ENCODE peak calls at places on chromosomes 2 and 18, in five cellular contexts. One of them, this sample, is unnamed.

GRCh38 chr2:136823291-136823690 is 57.9 kb downstream of the THSD7B start:
- DNase-seq in GM12878: no peak
- DNase-seq in HepG2: no peak
- DNase-seq in K562: no peak
- DNase-seq in HL-60: no peak
- DNase-seq in this sample: no peak

GRCh38 chr2:86254576-86255538 is 55.6 kb downstream of the MRPL35 start:
- DNase-seq in HL-60: no peak
- DNase-seq in K562: no peak
- DNase-seq in GM12878: no peak
- DNase-seq in HepG2: no peak
- DNase-seq in this sample: no peak

GRCh38 chr2:145339646-145340045 is 819.7 kb upstream of the ZEB2 start:
- DNase-seq in K562: no peak
- DNase-seq in GM12878: no peak
- DNase-seq in HepG2: no peak
- DNase-seq in HL-60: no peak
- DNase-seq in this sample: no peak

GRCh38 chr2:204315236-204315662 is 230.0 kb upstream of the PARD3B start:
- DNase-seq in HL-60: no peak
- DNase-seq in HepG2: no peak
- DNase-seq in GM12878: no peak
- DNase-seq in K562: no peak
- DNase-seq in this sample: no peak

GRCh38 chr18:1954583-1955312 is 616.6 kb downstream of the METTL4 start:
- DNase-seq in HL-60: no peak
- DNase-seq in HepG2: no peak
- DNase-seq in GM12878: no peak
- DNase-seq in K562: no peak
- DNase-seq in this sample: no peak

GRCh38 chr2:95552911-95553310 is 38.9 kb upstream of the TRIM43 start:
- DNase-seq in GM12878: no peak
- DNase-seq in HL-60: no peak
- DNase-seq in K562: peak; percentile 27
- DNase-seq in HepG2: no peak
- DNase-seq in this sample: no peak

GRCh38 chr2:117980783-117981676 is 32.8 kb downstream of the CCDC93 start:
- DNase-seq in HepG2: no peak
- DNase-seq in K562: no peak
- DNase-seq in HL-60: no peak
- DNase-seq in GM12878: no peak
- DNase-seq in this sample: no peak

GRCh38 chr2:215614296-215614695 is 178.4 kb upstream of the FN1 start:
- DNase-seq in GM12878: no peak
- DNase-seq in K562: no peak
- DNase-seq in HL-60: no peak
- DNase-seq in HepG2: no peak
- DNase-seq in this sample: no peak

GRCh38 chr2:207252979-207253640 is 87.4 kb upstream of the KLF7 start:
- DNase-seq in K562: no peak
- DNase-seq in HL-60: no peak
- DNase-seq in GM12878: no peak
- DNase-seq in HepG2: no peak
- DNase-seq in this sample: peak; percentile 56

GRCh38 chr2:77521482-77521881 is 694 bp downstream of the LRRTM4 start:
- DNase-seq in K562: no peak
- DNase-seq in GM12878: no peak
- DNase-seq in HepG2: no peak
- DNase-seq in HL-60: no peak
- DNase-seq in this sample: no peak

GRCh38 chr2:163670929-163671328 is 64.9 kb downstream of the FIGN start:
- DNase-seq in K562: no peak
- DNase-seq in GM12878: no peak
- DNase-seq in HL-60: no peak
- DNase-seq in HepG2: no peak
- DNase-seq in this sample: no peak

GRCh38 chr18:33901894-33902512 is 322.7 kb downstream of the NOL4 start:
- DNase-seq in HL-60: no peak
- DNase-seq in GM12878: no peak
- DNase-seq in K562: no peak
- DNase-seq in HepG2: no peak
- DNase-seq in this sample: no peak

GRCh38 chr2:71277536-71278103 is 50.7 kb upstream of the PAIP2B start:
- DNase-seq in K562: no peak
- DNase-seq in GM12878: no peak
- DNase-seq in HepG2: peak; percentile 31
- DNase-seq in HL-60: peak; percentile 59
- DNase-seq in this sample: peak; percentile 79

GRCh38 chr18:10321576-10321975 is 132.9 kb upstream of the APCDD1 start:
- DNase-seq in K562: no peak
- DNase-seq in HL-60: no peak
- DNase-seq in GM12878: no peak
- DNase-seq in HepG2: no peak
- DNase-seq in this sample: no peak

GRCh38 chr18:10320201-10320600 is 134.2 kb upstream of the APCDD1 start:
- DNase-seq in HL-60: no peak
- DNase-seq in K562: no peak
- DNase-seq in HepG2: no peak
- DNase-seq in GM12878: no peak
- DNase-seq in this sample: no peak

GRCh38 chr18:10321987-10322386 is 132.4 kb upstream of the APCDD1 start:
- DNase-seq in HL-60: no peak
- DNase-seq in HepG2: no peak
- DNase-seq in GM12878: no peak
- DNase-seq in K562: no peak
- DNase-seq in this sample: no peak

GRCh38 chr18:10322408-10322807 is 132.0 kb upstream of the APCDD1 start:
- DNase-seq in HepG2: no peak
- DNase-seq in HL-60: no peak
- DNase-seq in GM12878: no peak
- DNase-seq in K562: no peak
- DNase-seq in this sample: no peak

GRCh38 chr18:10320848-10321247 is 133.6 kb upstream of the APCDD1 start:
- DNase-seq in K562: no peak
- DNase-seq in HepG2: no peak
- DNase-seq in HL-60: no peak
- DNase-seq in GM12878: no peak
- DNase-seq in this sample: no peak
- TF ChIP-seq GABPA in K562: no peak
- TF ChIP-seq GABPA in HepG2: no peak
- TF ChIP-seq GABPA in HL-60: no peak
- TF ChIP-seq GABPA in GM12878: no peak
- TF ChIP-seq GABPA in this sample: no peak

DNA sequence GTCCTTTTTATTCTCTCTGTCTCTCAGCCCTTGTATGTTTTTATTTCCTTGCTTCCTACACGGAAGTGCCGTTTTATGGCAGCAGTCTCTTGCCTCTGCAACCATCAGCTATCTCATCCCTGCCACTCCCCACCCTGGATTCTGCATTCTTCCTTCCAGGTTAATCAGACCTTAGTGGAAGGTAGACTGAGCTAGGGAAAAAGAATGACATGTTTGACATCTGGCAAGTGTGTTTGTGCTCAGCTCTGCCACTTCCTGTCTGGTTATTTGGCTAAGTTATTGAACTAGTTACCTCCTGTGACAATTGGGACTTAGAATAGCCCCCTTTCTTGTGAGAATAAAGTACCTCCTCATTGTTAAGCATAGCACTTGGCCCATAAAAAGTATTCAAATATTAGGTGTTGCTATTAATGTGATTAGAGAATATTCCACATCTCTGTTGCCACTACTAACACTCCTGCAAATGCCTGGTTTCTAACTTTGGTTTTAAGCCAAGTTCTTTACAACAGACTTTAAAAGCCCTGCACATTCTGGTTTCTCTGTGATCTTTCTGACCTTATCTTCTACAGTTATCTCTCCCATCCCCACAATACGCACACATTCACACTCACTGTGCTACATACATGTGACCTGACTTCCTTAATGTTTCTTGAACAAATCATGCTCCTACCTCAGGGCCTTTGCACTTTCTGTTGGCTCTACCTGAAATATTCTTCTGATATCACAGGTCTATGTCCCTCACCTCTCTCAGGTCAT is 10.8 kb upstream of the MAPRE2 start:
- DNase-seq in GM12878: no peak
- DNase-seq in HL-60: no peak
- DNase-seq in HepG2: no peak
- DNase-seq in K562: no peak
- DNase-seq in this sample: no peak
- TF ChIP-seq REST in GM12878: no peak
- TF ChIP-seq REST in HL-60: no peak
- TF ChIP-seq REST in HepG2: no peak
- TF ChIP-seq REST in K562: no peak
- TF ChIP-seq REST in this sample: no peak

GRCh38 chr2:186853871-186854435 is 5.0 kb upstream of the ZSWIM2 start:
- DNase-seq in K562: no peak
- DNase-seq in HepG2: no peak
- DNase-seq in HL-60: no peak
- DNase-seq in GM12878: no peak
- DNase-seq in this sample: no peak
- TF ChIP-seq GABPA in K562: no peak
- TF ChIP-seq GABPA in HepG2: no peak
- TF ChIP-seq GABPA in HL-60: no peak
- TF ChIP-seq GABPA in GM12878: no peak
- TF ChIP-seq GABPA in this sample: no peak

GRCh38 chr2:150535176-150535575 is 47.7 kb upstream of the RND3 start:
- DNase-seq in GM12878: no peak
- DNase-seq in HepG2: no peak
- DNase-seq in K562: no peak
- DNase-seq in HL-60: no peak
- DNase-seq in this sample: no peak

GRCh38 chr2:150530168-150530567 is 42.7 kb upstream of the RND3 start:
- DNase-seq in HL-60: no peak
- DNase-seq in HepG2: no peak
- DNase-seq in GM12878: no peak
- DNase-seq in K562: no peak
- DNase-seq in this sample: no peak

GRCh38 chr2:150531626-150532419 is 44.4 kb upstream of the RND3 start:
- DNase-seq in HL-60: no peak
- DNase-seq in HepG2: no peak
- DNase-seq in GM12878: no peak
- DNase-seq in K562: no peak
- DNase-seq in this sample: no peak

GRCh38 chr2:150528861-150529801 is 41.7 kb upstream of the RND3 start:
- DNase-seq in GM12878: peak; percentile 45
- DNase-seq in HepG2: no peak
- DNase-seq in K562: no peak
- DNase-seq in HL-60: no peak
- DNase-seq in this sample: no peak

DNA sequence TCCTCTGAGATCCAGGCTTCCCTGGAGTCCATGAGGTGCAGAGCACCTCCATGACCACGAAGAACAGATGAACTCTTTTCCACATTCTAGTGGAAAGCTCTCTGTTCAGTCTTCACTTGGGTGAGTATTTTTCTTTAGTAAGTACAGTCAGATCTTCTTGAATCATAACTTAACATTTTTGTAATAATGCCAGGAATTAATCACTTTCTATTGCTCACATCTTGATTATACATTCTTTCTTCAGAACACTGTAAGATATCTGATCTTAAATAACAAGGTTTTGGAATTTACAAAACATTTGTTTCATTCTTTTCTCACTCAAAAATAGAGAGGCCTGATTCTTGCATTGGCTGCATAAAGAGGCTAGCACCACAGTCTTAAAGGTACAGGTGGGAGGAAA is 45.4 kb upstream of the RND3 start:
- DNase-seq in K562: no peak
- DNase-seq in HL-60: no peak
- DNase-seq in GM12878: no peak
- DNase-seq in HepG2: no peak
- DNase-seq in this sample: no peak
- TF ChIP-seq REST in K562: no peak
- TF ChIP-seq REST in HL-60: no peak
- TF ChIP-seq REST in GM12878: no peak
- TF ChIP-seq REST in HepG2: no peak
- TF ChIP-seq REST in this sample: no peak